ENCODE peak calls at places on chromosomes 6 and 20, in seven cellular contexts. L is CD8-positive, alpha-beta T cell; K is body of pancreas; Y is DND-41; U is fibroblast of pulmonary artery; B is fibroblast of lung; D is A549. W is an unnamed sample.
A peak's percentile ranks its signal among the peaks of the same experiment; 100 is the strongest.

GRCh38 chr20:49505518-49505917 is 23.1 kb upstream of the KCNB1 start:
- DNase-seq in L (no peak), K (peak; percentile 25), Y (peak; percentile 10), U (peak; percentile 64), B (peak; percentile 78), D (no peak), W (no peak)

GRCh38 chr20:2066461-2067122 is 35.0 kb upstream of the STK35 start:
- DNase-seq in L (no peak), K (no peak), Y (no peak), U (no peak), B (no peak), D (no peak), W (no peak)

GRCh38 chr6:106631356-106631755 is 2.0 kb downstream of the QRSL1 start:
- DNase-seq in L (no peak), K (peak; percentile 7), Y (no peak), U (peak; percentile 7), B (peak; percentile 16), D (no peak), W (no peak)

GRCh38 chr6:136945072-136945471 is 23.0 kb downstream of the SLC35D3 start:
- DNase-seq in L (no peak), K (no peak), Y (no peak), U (no peak), B (peak; percentile 4), D (no peak), W (no peak)

GRCh38 chr6:125789167-125789566 is 1.6 kb upstream of the NCOA7 start:
- DNase-seq in L (no peak), K (no peak), Y (no peak), U (no peak), B (no peak), D (no peak), W (no peak)

GRCh38 chr6:125346926-125347563 is 45.3 kb upstream of the HDDC2 start:
- DNase-seq in L (no peak), K (no peak), Y (no peak), U (no peak), B (no peak), D (no peak), W (no peak)

GRCh38 chr6:156977527-156978291 is 200.5 kb downstream of the ARID1B start:
- DNase-seq in L (no peak), K (peak; percentile 32), Y (no peak), U (peak; percentile 44), B (peak; percentile 53), D (no peak), W (no peak)

GRCh38 chr6:71043902-71044301 is 87.0 kb upstream of the B3GAT2 start:
- DNase-seq in L (no peak), K (no peak), Y (no peak), U (peak; percentile 20), B (no peak), D (no peak), W (no peak)

GRCh38 chr6:42610416-42610815 is 46.6 kb downstream of the UBR2 start:
- DNase-seq in L (no peak), K (no peak), Y (no peak), U (no peak), B (no peak), D (no peak), W (no peak)

GRCh38 chr20:51679254-51679921 is 88.8 kb downstream of the ATP9A start:
- DNase-seq in L (no peak), K (no peak), Y (no peak), U (no peak), B (no peak), D (no peak), W (no peak)

GRCh38 chr6:52417675-52418111 is 2.4 kb upstream of the EFHC1 start:
- DNase-seq in L (no peak), K (no peak), Y (no peak), U (peak; percentile 94), B (peak; percentile 90), D (no peak), W (no peak)

GRCh38 chr20:11248691-11249178 is 574.9 kb upstream of the JAG1 start:
- DNase-seq in L (no peak), K (no peak), Y (no peak), U (no peak), B (no peak), D (no peak), W (no peak)

GRCh38 chr6:157822221-157823000 is 635 bp upstream of the SNX9 start:
- DNase-seq in L (no peak), K (peak; percentile 13), Y (no peak), U (no peak), B (no peak), D (peak; percentile 12), W (no peak)

GRCh38 chr6:32484614-32484998 is 44.9 kb downstream of the HLA-DRA start:
- DNase-seq in L (no peak), K (no peak), Y (no peak), U (no peak), B (no peak), D (no peak), W (no peak)

GRCh38 chr6:38213275-38213674 is 393.7 kb downstream of the ZFAND3 start:
- DNase-seq in L (no peak), K (no peak), Y (no peak), U (no peak), B (no peak), D (no peak), W (no peak)

GRCh38 chr20:36802326-36803223 is 29.0 kb upstream of the DSN1 start:
- DNase-seq in L (no peak), K (no peak), Y (no peak), U (peak; percentile 48), B (peak; percentile 75), D (no peak), W (peak; percentile 38)

GRCh38 chr6:142482973-142483372 is 181.2 kb downstream of the ADGRG6 start:
- DNase-seq in L (no peak), K (no peak), Y (no peak), U (no peak), B (no peak), D (no peak), W (no peak)

GRCh38 chr6:165849539-165850430 is 186.7 kb upstream of the PDE10A start:
- DNase-seq in L (no peak), K (no peak), Y (peak; percentile 61), U (peak; percentile 32), B (no peak), D (no peak), W (no peak)

GRCh38 chr6:4776493-4776966 is 326 bp downstream of the CDYL start:
- DNase-seq in L (peak; percentile 6), K (no peak), Y (peak; percentile 55), U (no peak), B (no peak), D (no peak), W (no peak)

GRCh38 chr20:8361008-8361652 is 229.1 kb downstream of the PLCB1 start:
- DNase-seq in L (no peak), K (peak; percentile 46), Y (no peak), U (peak; percentile 45), B (peak; percentile 73), D (no peak), W (no peak)

GRCh38 chr20:34473262-34473883 is 42.8 kb upstream of the DYNLRB1 start:
- DNase-seq in L (no peak), K (peak; percentile 15), Y (peak; percentile 40), U (peak; percentile 62), B (peak; percentile 35), D (peak; percentile 44), W (no peak)

GRCh38 chr6:37882724-37883413 is 63.3 kb downstream of the ZFAND3 start:
- DNase-seq in L (no peak), K (no peak), Y (no peak), U (peak; percentile 80), B (peak; percentile 83), D (no peak), W (peak; percentile 50)

GRCh38 chr6:36677753-36678487 is 594 bp upstream of the CDKN1A start:
- DNase-seq in L (no peak), K (no peak), Y (no peak), U (no peak), B (no peak), D (no peak), W (no peak)

GRCh38 chr6:36676142-36677058 is 2.1 kb upstream of the CDKN1A start:
- DNase-seq in L (no peak), K (no peak), Y (no peak), U (no peak), B (peak; percentile 61), D (no peak), W (no peak)

GRCh38 chr6:36679043-36679821 is 718 bp downstream of the CDKN1A start:
- DNase-seq in L (no peak), K (peak; percentile 86), Y (no peak), U (peak; percentile 68), B (peak; percentile 57), D (no peak), W (no peak)

GRCh38 chr6:36677059-36677749 is 1.3 kb upstream of the CDKN1A start:
- DNase-seq in L (no peak), K (no peak), Y (no peak), U (no peak), B (peak; percentile 39), D (no peak), W (no peak)

DNA sequence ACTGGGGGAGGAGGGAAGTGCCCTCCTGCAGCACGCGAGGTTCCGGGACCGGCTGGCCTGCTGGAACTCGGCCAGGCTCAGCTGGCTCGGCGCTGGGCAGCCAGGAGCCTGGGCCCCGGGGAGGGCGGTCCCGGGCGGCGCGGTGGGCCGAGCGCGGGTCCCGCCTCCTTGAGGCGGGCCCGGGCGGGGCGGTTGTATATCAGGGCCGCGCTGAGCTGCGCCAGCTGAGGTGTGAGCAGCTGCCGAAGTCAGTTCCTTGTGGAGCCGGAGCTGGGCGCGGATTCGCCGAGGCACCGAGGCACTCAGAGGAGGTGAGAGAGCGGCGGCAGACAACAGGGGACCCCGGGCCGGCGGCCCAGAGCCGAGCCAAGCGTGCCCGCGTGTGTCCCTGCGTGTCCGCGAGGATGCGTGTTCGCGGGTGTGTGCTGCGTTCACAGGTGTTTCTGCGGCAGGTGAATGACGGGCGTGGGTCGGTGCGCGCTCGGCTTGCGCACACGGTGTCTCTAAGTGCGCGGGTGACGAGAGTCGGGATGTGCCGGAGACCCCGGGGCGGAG is at the start of gene CDKN1A:
- DNase-seq in L (peak; percentile 28), K (peak; percentile 96), Y (peak; percentile 79), U (peak; percentile 96), B (peak; percentile 87), D (peak; percentile 66), W (no peak)
- TF ChIP-seq CTCF in L (no peak), K (no peak), Y (no peak), U (no peak), B (no peak), D (no peak), W (no peak)

DNA sequence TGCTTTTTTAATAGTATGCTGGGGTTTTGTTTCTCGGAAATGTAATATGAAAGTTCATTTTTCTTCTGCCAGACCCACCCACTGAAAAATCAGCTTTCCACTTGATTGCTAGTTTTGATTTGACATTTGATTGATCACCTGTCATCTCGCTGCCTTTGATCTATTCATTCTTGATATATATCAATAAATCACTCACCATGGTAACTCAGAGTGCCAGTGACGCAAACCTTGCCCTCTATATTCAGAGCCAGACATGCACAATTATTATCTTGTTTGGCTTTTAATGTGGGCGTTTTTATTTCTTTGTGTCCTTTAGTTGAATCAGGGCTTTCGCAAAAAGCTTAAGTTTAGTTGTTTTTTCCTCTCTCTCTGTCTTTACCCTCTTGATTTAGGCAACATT is 2.0 kb downstream of the TSHZ2 start:
- DNase-seq in L (no peak), K (peak; percentile 21), Y (no peak), U (no peak), B (peak; percentile 58), D (no peak), W (no peak)
- H3K4me3 ChIP-seq in L (no peak overlapping the region), K (no peak overlapping the region), Y (no peak overlapping the region), U (peak overlapping the region; percentile 56), B (peak overlapping the region; percentile 61), D (no peak overlapping the region), W (no peak overlapping the region)

GRCh38 chr20:63641792-63642517 is 11.3 kb downstream of the STMN3 start:
- DNase-seq in L (peak; percentile 98), K (peak; percentile 96), Y (peak; percentile 45), U (peak; percentile 80), B (peak; percentile 68), D (peak; percentile 74), W (no peak)
- TF ChIP-seq CTCF in L (peak; percentile 53), K (peak; percentile 32), Y (no peak), U (no peak), B (no peak), D (no peak), W (peak; percentile 27)

GRCh38 chr6:6925391-6926164 is 182.2 kb upstream of the RREB1 start:
- DNase-seq in L (no peak), K (no peak), Y (no peak), U (no peak), B (peak; percentile 48), D (no peak), W (no peak)
- H3K4me3 ChIP-seq in L (no peak overlapping the region), K (no peak overlapping the region), Y (no peak overlapping the region), U (no peak overlapping the region), B (no peak overlapping the region), D (no peak overlapping the region), W (no peak overlapping the region)